ENCODE peak calls at places on chromosomes 3 and 15, in four cellular contexts. One of them, this sample, is unnamed.

GRCh38 chr15:66617137-66618090 is 51.6 kb upstream of the LCTL start:
- DNase-seq in naive thymus-derived CD8-positive, alpha-beta T cell: no peak
- DNase-seq in HCEC 1CT: peak; percentile 73
- DNase-seq in NCI-H69: peak; percentile 40
- DNase-seq in this sample: no peak

GRCh38 chr3:58161435-58162398 is 49.1 kb downstream of the DNASE1L3 start:
- DNase-seq in naive thymus-derived CD8-positive, alpha-beta T cell: no peak
- DNase-seq in HCEC 1CT: peak; percentile 93
- DNase-seq in NCI-H69: peak; percentile 45
- DNase-seq in this sample: no peak

GRCh38 chr3:87788516-87788915 is 270.3 kb downstream of the CGGBP1 start:
- DNase-seq in naive thymus-derived CD8-positive, alpha-beta T cell: no peak
- DNase-seq in HCEC 1CT: no peak
- DNase-seq in NCI-H69: no peak
- DNase-seq in this sample: no peak

GRCh38 chr3:107913671-107914070 is 177.2 kb downstream of the CD47 start:
- DNase-seq in naive thymus-derived CD8-positive, alpha-beta T cell: no peak
- DNase-seq in HCEC 1CT: peak; percentile 6
- DNase-seq in NCI-H69: no peak
- DNase-seq in this sample: no peak

GRCh38 chr15:84947947-84948830 is 33.5 kb upstream of the PDE8A start:
- DNase-seq in naive thymus-derived CD8-positive, alpha-beta T cell: no peak
- DNase-seq in HCEC 1CT: peak; percentile 97
- DNase-seq in NCI-H69: no peak
- DNase-seq in this sample: no peak

GRCh38 chr15:68228971-68229385 is 550 bp downstream of the CLN6 start:
- DNase-seq in naive thymus-derived CD8-positive, alpha-beta T cell: no peak
- DNase-seq in HCEC 1CT: peak; percentile 29
- DNase-seq in NCI-H69: no peak
- DNase-seq in this sample: no peak

GRCh38 chr15:98599911-98600685 is 48.2 kb upstream of the IGF1R start:
- DNase-seq in naive thymus-derived CD8-positive, alpha-beta T cell: peak; percentile 12
- DNase-seq in HCEC 1CT: peak; percentile 36
- DNase-seq in NCI-H69: no peak
- DNase-seq in this sample: no peak

GRCh38 chr3:187211532-187212274 is 14.4 kb downstream of the RTP1 start:
- DNase-seq in naive thymus-derived CD8-positive, alpha-beta T cell: no peak
- DNase-seq in HCEC 1CT: peak; percentile 56
- DNase-seq in NCI-H69: no peak
- DNase-seq in this sample: no peak

GRCh38 chr3:53083496-53083895 is 37.6 kb upstream of the SFMBT1 start:
- DNase-seq in naive thymus-derived CD8-positive, alpha-beta T cell: no peak
- DNase-seq in HCEC 1CT: no peak
- DNase-seq in NCI-H69: peak; percentile 69
- DNase-seq in this sample: no peak

GRCh38 chr3:73175698-73176097 is 114.2 kb downstream of the EBLN2 start:
- DNase-seq in naive thymus-derived CD8-positive, alpha-beta T cell: no peak
- DNase-seq in HCEC 1CT: no peak
- DNase-seq in NCI-H69: peak; percentile 70
- DNase-seq in this sample: no peak

GRCh38 chr3:131976448-131976847 is 58.4 kb downstream of the CPNE4 start:
- DNase-seq in naive thymus-derived CD8-positive, alpha-beta T cell: no peak
- DNase-seq in HCEC 1CT: no peak
- DNase-seq in NCI-H69: no peak
- DNase-seq in this sample: no peak

GRCh38 chr15:93296786-93297500 is 207.9 kb upstream of the RGMA start:
- DNase-seq in naive thymus-derived CD8-positive, alpha-beta T cell: no peak
- DNase-seq in HCEC 1CT: no peak
- DNase-seq in NCI-H69: no peak
- DNase-seq in this sample: no peak

GRCh38 chr15:22963546-22964125 is 16.5 kb downstream of the CYFIP1 start:
- DNase-seq in naive thymus-derived CD8-positive, alpha-beta T cell: no peak
- DNase-seq in HCEC 1CT: no peak
- DNase-seq in NCI-H69: no peak
- DNase-seq in this sample: no peak

GRCh38 chr3:193744048-193744821 is 151.2 kb downstream of the OPA1 start:
- DNase-seq in naive thymus-derived CD8-positive, alpha-beta T cell: no peak
- DNase-seq in HCEC 1CT: no peak
- DNase-seq in NCI-H69: peak; percentile 99
- DNase-seq in this sample: no peak

GRCh38 chr15:62464705-62465104 is 299.6 kb upstream of the C2CD4B start:
- DNase-seq in naive thymus-derived CD8-positive, alpha-beta T cell: no peak
- DNase-seq in HCEC 1CT: peak; percentile 72
- DNase-seq in NCI-H69: no peak
- DNase-seq in this sample: no peak

GRCh38 chr15:73564255-73564654 is 68.9 kb downstream of the NPTN start:
- DNase-seq in naive thymus-derived CD8-positive, alpha-beta T cell: no peak
- DNase-seq in HCEC 1CT: peak; percentile 28
- DNase-seq in NCI-H69: peak; percentile 6
- DNase-seq in this sample: no peak

GRCh38 chr3:82080261-82080660 is 318.8 kb upstream of the GBE1 start:
- DNase-seq in naive thymus-derived CD8-positive, alpha-beta T cell: no peak
- DNase-seq in HCEC 1CT: no peak
- DNase-seq in NCI-H69: no peak
- DNase-seq in this sample: no peak

GRCh38 chr15:40245666-40246065 is 6.8 kb downstream of the PAK6 start:
- DNase-seq in naive thymus-derived CD8-positive, alpha-beta T cell: no peak
- DNase-seq in HCEC 1CT: no peak
- DNase-seq in NCI-H69: no peak
- DNase-seq in this sample: no peak